ENCODE peak calls at places on chromosomes 13 and 19, in five cellular contexts. O, H, M, T and J are unnamed samples.

GRCh38 chr19:45087531-45087930 is 5.4 kb upstream of the PPP1R37 start:
- DNase-seq in O (no peak), H (no peak), M (no peak), T (no peak), J (no peak)

GRCh38 chr13:62684359-62684758 is 1268.7 kb upstream of the PCDH20 start:
- DNase-seq in O (no peak), H (no peak), M (no peak), T (no peak), J (no peak)

GRCh38 chr19:3250675-3251074 is 26.2 kb downstream of the CELF5 start:
- DNase-seq in O (no peak), H (peak), M (no peak), T (no peak), J (peak)

GRCh38 chr13:32632343-32632910 is 46.2 kb downstream of the PDS5B start:
- DNase-seq in O (no peak), H (no peak), M (no peak), T (no peak), J (no peak)

GRCh38 chr19:17843428-17843827 is 4.4 kb downstream of the JAK3 start:
- DNase-seq in O (no peak), H (no peak), M (no peak), T (no peak), J (no peak)

GRCh38 chr19:53102186-53102585 is 1.0 kb downstream of the ZNF160 start:
- DNase-seq in O (no peak), H (peak), M (no peak), T (no peak), J (no peak)

GRCh38 chr13:96238861-96239260 is 149.0 kb downstream of the HS6ST3 start:
- DNase-seq in O (no peak), H (no peak), M (no peak), T (no peak), J (no peak)

GRCh38 chr19:14383898-14384669 is 2.8 kb downstream of the ADGRE5 start:
- DNase-seq in O (peak), H (no peak), M (no peak), T (peak), J (peak)

GRCh38 chr13:21347753-21348318 is 111.3 kb downstream of the ZDHHC20 start:
- DNase-seq in O (no peak), H (no peak), M (no peak), T (no peak), J (no peak)

GRCh38 chr19:7831452-7831851 is 1.4 kb downstream of the EVI5L start:
- DNase-seq in O (no peak), H (no peak), M (no peak), T (peak), J (no peak)

GRCh38 chr19:13526552-13526951 is 20.3 kb upstream of the CACNA1A start:
- DNase-seq in O (no peak), H (no peak), M (no peak), T (no peak), J (no peak)

GRCh38 chr13:104450006-104450405 is 1383.8 kb upstream of the SLC10A2 start:
- DNase-seq in O (no peak), H (no peak), M (no peak), T (no peak), J (no peak)

GRCh38 chr19:703651-704446 is 4.9 kb upstream of the PALM start:
- DNase-seq in O (peak), H (peak), M (peak), T (no peak), J (peak)

GRCh38 chr19:41405776-41406175 is 8.2 kb downstream of the BCKDHA start:
- DNase-seq in O (no peak), H (no peak), M (no peak), T (no peak), J (no peak)

GRCh38 chr19:6491802-6492592 is 10.1 kb downstream of the TUBB4A start:
- DNase-seq in O (no peak), H (no peak), M (no peak), T (no peak), J (no peak)

GRCh38 chr19:37654525-37654832 is 786 bp downstream of the ZFP30 start:
- DNase-seq in O (no peak), H (no peak), M (no peak), T (no peak), J (no peak)

GRCh38 chr13:24116103-24116502 is 44.4 kb upstream of the SPATA13 start:
- DNase-seq in O (no peak), H (no peak), M (no peak), T (no peak), J (no peak)

GRCh38 chr19:54439174-54439851 is 9.7 kb upstream of the LENG8 start:
- DNase-seq in O (no peak), H (peak), M (no peak), T (peak), J (no peak)

GRCh38 chr19:46866407-46867132 is 5.8 kb downstream of the ARHGAP35 start:
- DNase-seq in O (no peak), H (no peak), M (no peak), T (no peak), J (no peak)

GRCh38 chr13:34901577-34901976 is 40.5 kb upstream of the NBEA start:
- DNase-seq in O (no peak), H (no peak), M (no peak), T (no peak), J (no peak)